ENCODE peak calls at places on chromosomes 13 and 19, in nine cellular contexts. N, G, R, P, L, T, D, E and C are unnamed samples. For H3K9me2, the result is how much of the 10 kb centered on the place peaks cover.

GRCh38 chr13:100523994-100524393 is 64.6 kb downstream of the GGACT start:
- DNase-seq in N (no peak), G (no peak), R (no peak), P (no peak), L (no peak), T (no peak), D (no peak), E (no peak), C (no peak)

GRCh38 chr13:106161186-106161585 is 374.3 kb downstream of the EFNB2 start:
- DNase-seq in N (no peak), G (no peak), R (no peak), P (peak), L (no peak), T (no peak), D (no peak), E (peak), C (no peak)

GRCh38 chr13:109881961-109882558 is 95.7 kb upstream of the IRS2 start:
- DNase-seq in N (no peak), G (no peak), R (no peak), P (no peak), L (no peak), T (no peak), D (no peak), E (no peak), C (no peak)

GRCh38 chr13:95087746-95088305 is 213.4 kb downstream of the ABCC4 start:
- DNase-seq in N (peak), G (no peak), R (no peak), P (peak), L (no peak), T (no peak), D (no peak), E (no peak), C (no peak)

GRCh38 chr13:86051134-86052103 is 252.2 kb upstream of the SLITRK6 start:
- DNase-seq in N (peak), G (no peak), R (peak), P (no peak), L (peak), T (no peak), D (no peak), E (no peak), C (no peak)

GRCh38 chr13:48731957-48732569 is 78.3 kb downstream of the CYSLTR2 start:
- DNase-seq in N (peak), G (peak), R (peak), P (peak), L (no peak), T (peak), D (peak), E (peak), C (peak)

GRCh38 chr13:42361701-42362100 is 89.7 kb downstream of the AKAP11 start:
- DNase-seq in N (no peak), G (no peak), R (no peak), P (no peak), L (no peak), T (no peak), D (no peak), E (no peak), C (peak)

GRCh38 chr19:50669319-50670101 is 20.3 kb downstream of the C19orf81 start:
- DNase-seq in N (peak), G (peak), R (peak), P (peak), L (no peak), T (peak), D (no peak), E (peak), C (peak)

GRCh38 chr19:42252365-42253244 is 2.3 kb downstream of the ERF start:
- DNase-seq in N (no peak), G (peak), R (peak), P (peak), L (no peak), T (no peak), D (no peak), E (peak), C (no peak)

GRCh38 chr19:17673937-17674799 is 14.0 kb downstream of the UNC13A start:
- DNase-seq in N (no peak), G (peak), R (no peak), P (peak), L (no peak), T (no peak), D (no peak), E (no peak), C (no peak)

GRCh38 chr13:40484981-40485380 is 181.5 kb downstream of the FOXO1 start:
- DNase-seq in N (no peak), G (no peak), R (no peak), P (no peak), L (no peak), T (no peak), D (no peak), E (no peak), C (no peak)

GRCh38 chr19:58228584-58229254 is at the start of gene ZNF544:
- DNase-seq in N (peak), G (peak), R (peak), P (peak), L (peak), T (peak), D (peak), E (peak), C (peak)

GRCh38 chr13:42392706-42393572 is 121.0 kb downstream of the AKAP11 start:
- DNase-seq in N (no peak), G (no peak), R (no peak), P (no peak), L (no peak), T (no peak), D (no peak), E (no peak), C (no peak)

GRCh38 chr19:47381653-47382279 is 32.7 kb downstream of the DHX34 start:
- DNase-seq in N (no peak), G (no peak), R (no peak), P (no peak), L (no peak), T (peak), D (no peak), E (no peak), C (no peak)

GRCh38 chr19:10074153-10074552 is 12.0 kb upstream of the SHFL start:
- DNase-seq in N (peak), G (no peak), R (peak), P (peak), L (no peak), T (peak), D (peak), E (no peak), C (peak)

GRCh38 chr13:74325106-74325505 is 190.9 kb upstream of the KLF12 start:
- DNase-seq in N (peak), G (peak), R (no peak), P (peak), L (no peak), T (no peak), D (no peak), E (no peak), C (no peak)

GRCh38 chr19:44664976-44665375 is 6.3 kb upstream of the CEACAM19 start:
- DNase-seq in N (no peak), G (no peak), R (no peak), P (no peak), L (no peak), T (no peak), D (no peak), E (no peak), C (peak)

GRCh38 chr19:44661904-44662303 is 9.4 kb upstream of the CEACAM19 start:
- DNase-seq in N (no peak), G (no peak), R (no peak), P (no peak), L (no peak), T (no peak), D (no peak), E (no peak), C (no peak)

GRCh38 chr19:44661205-44661604 is 10.1 kb upstream of the CEACAM19 start:
- DNase-seq in N (no peak), G (no peak), R (no peak), P (no peak), L (no peak), T (no peak), D (no peak), E (no peak), C (no peak)

GRCh38 chr19:44662686-44663085 is 8.6 kb upstream of the CEACAM19 start:
- DNase-seq in N (no peak), G (no peak), R (no peak), P (no peak), L (no peak), T (no peak), D (no peak), E (no peak), C (no peak)

GRCh38 chr19:44663996-44664395 is 7.3 kb upstream of the CEACAM19 start:
- DNase-seq in N (no peak), G (no peak), R (no peak), P (no peak), L (no peak), T (no peak), D (no peak), E (no peak), C (no peak)
- H3K9me2 ChIP-seq in N (under half), G (under half), R (under half), P (under half), L (under half), T (under half), D (under half), E (under half), C (under half)

GRCh38 chr13:46716821-46717220 is 80.1 kb downstream of the ESD start:
- DNase-seq in N (no peak), G (no peak), R (no peak), P (no peak), L (no peak), T (no peak), D (no peak), E (no peak), C (no peak)
- H3K4me2 ChIP-seq in N (no peak), G (no peak), R (no peak), P (no peak), L (no peak), T (no peak), D (no peak), E (no peak), C (no peak)

DNA sequence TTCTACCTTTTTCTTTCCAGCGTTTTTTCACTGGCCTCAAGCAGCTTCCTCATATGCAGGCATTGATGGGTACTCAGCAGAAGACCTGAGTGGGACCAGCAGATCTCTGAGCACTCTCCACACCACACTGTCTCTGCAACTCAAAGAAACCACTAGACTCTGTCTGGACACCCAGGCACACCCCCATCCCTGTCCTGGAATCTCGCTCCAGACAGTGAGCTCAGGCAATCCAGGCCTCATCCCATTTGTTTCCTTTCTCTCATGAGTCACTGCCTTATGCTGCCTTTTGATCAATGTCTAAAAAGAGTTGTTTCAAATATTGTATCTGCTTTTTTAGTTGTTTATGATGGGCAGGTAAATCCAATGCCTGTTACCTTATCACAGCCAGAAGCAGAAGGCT is 19.7 kb upstream of the POP4 start:
- DNase-seq in N (no peak), G (no peak), R (no peak), P (no peak), L (no peak), T (no peak), D (no peak), E (no peak), C (no peak)
- H3K9me2 ChIP-seq in N (under half), G (under half), R (under half), P (under half), L (under half), T (under half), D (under half), E (under half), C (under half)

GRCh38 chr13:96850538-96850937 is 143.7 kb downstream of the OXGR1 start:
- DNase-seq in N (no peak), G (no peak), R (no peak), P (no peak), L (no peak), T (no peak), D (no peak), E (no peak), C (no peak)

GRCh38 chr13:96851856-96852255 is 142.4 kb downstream of the OXGR1 start:
- DNase-seq in N (no peak), G (no peak), R (peak), P (no peak), L (no peak), T (no peak), D (no peak), E (no peak), C (no peak)

GRCh38 chr13:96849091-96849490 is 145.2 kb downstream of the OXGR1 start:
- DNase-seq in N (no peak), G (no peak), R (no peak), P (no peak), L (no peak), T (no peak), D (no peak), E (no peak), C (no peak)

GRCh38 chr13:96844195-96844594 is 150.1 kb downstream of the OXGR1 start:
- DNase-seq in N (no peak), G (no peak), R (no peak), P (no peak), L (no peak), T (no peak), D (no peak), E (no peak), C (no peak)

GRCh38 chr13:96848275-96848674 is 146.0 kb downstream of the OXGR1 start:
- DNase-seq in N (no peak), G (no peak), R (no peak), P (no peak), L (no peak), T (no peak), D (no peak), E (no peak), C (no peak)
- H3K4me2 ChIP-seq in N (no peak), G (no peak), R (no peak), P (no peak), L (no peak), T (no peak), D (no peak), E (no peak), C (no peak)

GRCh38 chr13:23500858-23501257 is 67.4 kb upstream of the SACS start:
- DNase-seq in N (peak), G (no peak), R (no peak), P (peak), L (no peak), T (no peak), D (no peak), E (no peak), C (no peak)

GRCh38 chr13:23496255-23496654 is 62.8 kb upstream of the SACS start:
- DNase-seq in N (no peak), G (no peak), R (no peak), P (no peak), L (no peak), T (no peak), D (no peak), E (no peak), C (no peak)

GRCh38 chr13:23497186-23497585 is 63.7 kb upstream of the SACS start:
- DNase-seq in N (no peak), G (no peak), R (no peak), P (no peak), L (no peak), T (no peak), D (no peak), E (no peak), C (no peak)
- H3K9me2 ChIP-seq in N (under half), G (under half), R (under half), P (under half), L (under half), T (under half), D (under half), E (under half), C (under half)

DNA sequence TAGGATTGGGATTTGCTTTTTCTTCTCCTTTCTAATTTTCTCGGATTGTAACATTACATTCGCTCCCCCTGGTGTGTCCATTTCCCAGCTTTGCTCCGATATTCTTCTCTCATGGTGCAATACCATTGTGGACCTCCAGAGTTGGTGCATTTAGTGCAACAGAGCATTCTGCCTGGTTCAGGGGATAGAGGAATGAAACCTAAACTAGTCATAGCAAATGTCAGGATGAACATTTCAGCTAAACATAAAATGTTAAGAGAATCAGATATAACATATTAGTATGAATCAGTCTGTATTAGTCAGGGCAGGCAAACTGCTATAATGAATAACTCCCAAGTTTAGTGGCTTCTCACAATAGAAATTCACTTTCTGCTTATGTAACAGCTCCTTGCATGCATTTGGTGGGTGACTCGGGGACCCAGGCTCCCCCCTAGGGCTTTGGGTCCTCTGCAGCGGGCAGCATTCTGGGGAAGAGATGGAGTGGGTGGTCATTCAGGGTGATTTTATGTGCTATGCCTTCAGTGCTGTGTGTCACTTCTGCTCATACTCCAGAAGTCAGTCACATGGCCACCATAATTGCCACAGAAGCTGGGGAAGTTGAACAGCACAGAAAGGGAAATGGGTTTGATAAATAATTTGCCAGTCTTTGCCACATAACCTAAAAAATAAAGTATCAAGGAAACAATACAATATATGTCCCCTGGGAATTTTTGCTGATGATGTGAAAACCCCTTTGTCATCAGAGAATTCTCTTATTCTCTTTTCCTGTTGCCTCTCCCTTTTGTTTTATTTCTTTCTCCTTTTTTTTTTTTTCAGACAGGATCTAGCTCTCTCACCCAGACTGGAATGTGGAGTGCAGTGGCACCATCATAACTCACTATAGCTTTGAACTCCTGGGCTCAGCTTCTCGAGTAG is 111.0 kb downstream of the HSPH1 start:
- DNase-seq in N (peak), G (peak), R (no peak), P (peak), L (no peak), T (no peak), D (no peak), E (no peak), C (no peak)
- H3K4me2 ChIP-seq in N (no peak), G (no peak), R (no peak), P (no peak), L (no peak), T (no peak), D (no peak), E (no peak), C (no peak)

DNA sequence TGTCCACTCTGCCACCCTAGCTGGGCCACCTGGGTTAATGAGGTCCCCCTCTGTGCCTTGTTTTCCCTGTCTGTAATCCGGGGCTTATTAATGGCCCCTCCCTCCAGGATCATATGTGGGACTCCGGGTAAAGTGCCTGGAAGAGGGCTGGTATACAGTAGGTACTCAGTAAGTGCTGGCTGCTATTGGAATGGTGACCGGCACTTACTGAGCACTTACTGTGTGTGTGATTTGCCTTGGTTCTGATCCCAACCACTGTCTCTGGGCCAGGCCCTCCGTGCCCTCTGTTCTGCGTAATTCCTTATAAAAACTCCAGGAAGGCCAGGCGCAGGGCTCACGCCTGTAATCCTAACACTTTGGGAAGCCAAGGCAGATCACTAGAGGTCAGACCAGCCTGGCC is 30.9 kb upstream of the NCCRP1 start:
- DNase-seq in N (no peak), G (no peak), R (no peak), P (no peak), L (no peak), T (no peak), D (no peak), E (no peak), C (no peak)
- H3K9me2 ChIP-seq in N (under half), G (under half), R (under half), P (under half), L (under half), T (under half), D (under half), E (under half), C (under half)

GRCh38 chr19:4216832-4217231 is 12.5 kb upstream of the EBI3 start:
- DNase-seq in N (no peak), G (no peak), R (no peak), P (no peak), L (no peak), T (no peak), D (no peak), E (no peak), C (no peak)

GRCh38 chr19:4215807-4216206 is 13.5 kb upstream of the EBI3 start:
- DNase-seq in N (no peak), G (no peak), R (no peak), P (no peak), L (no peak), T (no peak), D (no peak), E (no peak), C (no peak)

GRCh38 chr19:4217429-4218264 is 11.7 kb upstream of the EBI3 start:
- DNase-seq in N (no peak), G (no peak), R (peak), P (no peak), L (no peak), T (no peak), D (no peak), E (no peak), C (no peak)

GRCh38 chr19:4210166-4210731 is 19.1 kb upstream of the EBI3 start:
- DNase-seq in N (no peak), G (no peak), R (no peak), P (no peak), L (no peak), T (no peak), D (no peak), E (no peak), C (no peak)

DNA sequence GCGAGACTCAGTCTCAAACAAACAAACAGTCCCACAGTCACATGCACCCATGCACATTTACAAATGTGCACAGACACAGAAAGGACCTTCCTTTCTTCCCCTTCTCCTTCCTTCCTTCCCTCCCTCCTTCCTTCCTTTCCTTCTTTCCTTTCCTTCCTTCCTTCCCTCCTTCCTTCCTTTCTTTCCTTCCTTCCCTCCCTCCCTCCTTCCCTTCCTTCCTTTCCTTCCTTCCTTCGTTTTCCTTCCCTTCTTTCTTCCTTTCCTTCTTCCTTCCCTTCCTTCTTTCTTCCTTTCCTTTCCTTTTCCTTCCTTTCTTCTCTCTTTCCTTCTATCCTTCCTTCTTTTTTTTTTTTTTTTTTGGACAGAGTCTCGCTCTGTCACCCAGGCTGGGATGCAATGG is 16.2 kb upstream of the EBI3 start:
- DNase-seq in N (no peak), G (no peak), R (no peak), P (no peak), L (no peak), T (no peak), D (no peak), E (no peak), C (no peak)
- H3K4me2 ChIP-seq in N (no peak), G (no peak), R (no peak), P (no peak), L (no peak), T (no peak), D (no peak), E (no peak), C (no peak)